ENCODE peak calls at places on chromosomes 2 and 18, in five cellular contexts. V is right cardiac atrium, Z is endodermal cell, N is heart left ventricle, E is MM.1S. A is an unnamed sample.

GRCh38 chr18:75089748-75090327 is 119.1 kb downstream of the PTGR3 start:
- DNase-seq in N (no peak), E (no peak), V (no peak), Z (peak; percentile 53), A (no peak)

GRCh38 chr2:32752205-32752604 is 124.4 kb downstream of the TTC27 start:
- DNase-seq in E (no peak), Z (no peak), V (no peak), N (no peak), A (no peak)

GRCh38 chr18:76461692-76462325 is 33.2 kb downstream of the ZNF516 start:
- DNase-seq in N (no peak), E (no peak), Z (no peak), V (no peak), A (no peak)

GRCh38 chr18:76115580-76115979 is 379.5 kb downstream of the ZNF516 start:
- DNase-seq in V (no peak), N (no peak), Z (no peak), E (no peak), A (no peak)

GRCh38 chr2:7773362-7773973 is 856.3 kb downstream of the RNF144A start:
- DNase-seq in Z (no peak), N (no peak), V (no peak), E (peak; percentile 19), A (no peak)

GRCh38 chr2:52500561-52500960 is 1267.0 kb upstream of the CHAC2 start:
- DNase-seq in E (no peak), V (peak; percentile 21), N (peak; percentile 22), Z (no peak), A (no peak)

GRCh38 chr2:27921880-27922589 is 31.5 kb downstream of the BABAM2 start:
- DNase-seq in E (no peak), N (no peak), V (no peak), Z (no peak), A (no peak)

GRCh38 chr2:235542728-235543125 is 48.9 kb downstream of the AGAP1 start:
- DNase-seq in E (no peak), V (no peak), Z (peak; percentile 86), N (no peak), A (no peak)

GRCh38 chr2:181304011-181304844 is 153.0 kb upstream of the ITGA4 start:
- DNase-seq in N (no peak), Z (no peak), V (no peak), E (peak; percentile 65), A (no peak)

GRCh38 chr2:130864830-130865229 is 28.1 kb downstream of the ARHGEF4 start:
- DNase-seq in E (no peak), V (peak; percentile 70), N (peak; percentile 51), Z (peak; percentile 17), A (no peak)

GRCh38 chr2:191385416-191386160 is 140.4 kb downstream of the MYO1B start:
- DNase-seq in Z (no peak), E (no peak), V (no peak), N (no peak), A (no peak)

GRCh38 chr2:191202881-191203397 is 42.3 kb upstream of the MYO1B start:
- DNase-seq in N (peak; percentile 41), Z (no peak), E (no peak), V (no peak), A (no peak)

GRCh38 chr2:102872388-102872787 is 110.6 kb downstream of the TMEM182 start:
- DNase-seq in V (no peak), E (no peak), Z (no peak), N (no peak), A (no peak)

GRCh38 chr2:157418215-157418614 is 25.7 kb downstream of the CYTIP start:
- DNase-seq in V (no peak), E (no peak), N (no peak), Z (no peak), A (no peak)

GRCh38 chr2:201320257-201320656 is 36.9 kb downstream of the FLACC1 start:
- DNase-seq in V (no peak), N (no peak), E (no peak), Z (no peak), A (no peak)

GRCh38 chr2:147320148-147320547 is 524.7 kb upstream of the ACVR2A start:
- DNase-seq in E (no peak), V (no peak), N (no peak), Z (no peak), A (no peak)

GRCh38 chr2:43005211-43005974 is 213.0 kb upstream of the HAAO start:
- DNase-seq in E (no peak), Z (peak; percentile 40), N (no peak), V (no peak), A (no peak)

GRCh38 chr18:58101291-58101706 is 57.3 kb downstream of the NEDD4L start:
- DNase-seq in Z (peak; percentile 19), V (no peak), N (no peak), E (no peak), A (no peak)

GRCh38 chr2:46915281-46915810 is at the start of gene MCFD2:
- DNase-seq in V (no peak), Z (no peak), E (no peak), N (peak; percentile 66), A (no peak)

GRCh38 chr2:240434728-240435456 is 571 bp upstream of the GPC1 start:
- DNase-seq in V (peak; percentile 98), N (peak; percentile 96), Z (peak; percentile 94), E (peak; percentile 88), A (peak; percentile 57)

GRCh38 chr2:241558532-241559488 is at the start of gene BOK:
- DNase-seq in V (peak; percentile 85), E (no peak), Z (peak; percentile 92), N (peak; percentile 62), A (no peak)

GRCh38 chr2:202418027-202418426 is 41.9 kb downstream of the BMPR2 start:
- DNase-seq in N (no peak), E (no peak), Z (no peak), V (no peak), A (no peak)

GRCh38 chr18:54335638-54336173 is 22.0 kb downstream of the STARD6 start:
- DNase-seq in Z (no peak), V (no peak), E (no peak), N (no peak), A (no peak)

DNA sequence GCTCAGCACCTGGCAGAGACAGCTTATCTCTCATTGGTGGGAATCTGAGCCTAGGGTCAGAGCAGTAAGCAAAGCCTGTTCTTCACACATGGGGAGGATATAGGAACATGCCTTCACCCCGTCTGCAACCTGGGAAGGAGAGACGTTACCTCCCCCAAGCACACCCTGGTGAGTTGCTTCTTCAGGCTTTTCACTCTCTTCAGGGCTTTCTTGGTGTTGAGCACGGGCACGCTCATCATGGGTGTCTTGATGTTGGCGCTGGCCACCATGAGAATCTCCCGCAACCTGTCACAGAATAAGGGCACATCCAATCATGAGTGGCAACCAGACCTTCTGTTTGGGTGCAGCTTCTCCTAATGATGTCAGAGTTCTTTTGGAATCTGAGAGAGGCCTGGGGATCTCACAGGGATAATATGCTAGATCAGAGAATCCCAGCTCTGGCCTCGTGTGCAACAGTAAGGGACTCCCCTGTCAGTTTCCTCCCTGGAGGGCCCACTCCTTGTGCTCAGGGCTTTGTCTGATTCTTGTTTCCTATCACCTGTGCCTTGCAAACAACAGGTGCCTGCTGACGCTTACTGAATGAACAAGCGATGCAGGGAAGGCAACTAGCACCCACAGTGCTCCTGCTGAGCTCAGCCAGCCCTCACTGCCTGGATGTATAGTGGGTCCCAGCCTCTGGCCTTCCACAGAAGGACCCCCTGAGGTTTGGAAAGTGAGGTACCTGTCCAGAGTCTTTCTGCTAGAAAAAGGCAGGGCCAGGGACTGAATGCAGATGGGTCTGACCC is 66.3 kb downstream of the POLR1A start:
- DNase-seq in N (no peak), Z (no peak), V (no peak), E (no peak), A (no peak)
- H3K27ac ChIP-seq in N (no peak overlapping the region), Z (no peak overlapping the region), V (no peak overlapping the region), E (peak overlapping the region; percentile 99), A (no peak overlapping the region)

GRCh38 chr18:78984941-78985784 is 5.5 kb downstream of the SALL3 start:
- DNase-seq in N (no peak), Z (peak; percentile 92), V (no peak), E (no peak), A (no peak)
- H3K4me3 ChIP-seq in N (no peak overlapping the region), Z (peak overlapping the region; percentile 75), V (no peak overlapping the region), E (no peak overlapping the region), A (no peak overlapping the region)

GRCh38 chr18:46099463-46099862 is 1.4 kb upstream of the ATP5F1A start:
- DNase-seq in Z (peak; percentile 45), E (no peak), N (no peak), V (no peak), A (no peak)
- H3K27ac ChIP-seq in Z (no peak overlapping the region), E (no peak overlapping the region), N (no peak overlapping the region), V (no peak overlapping the region), A (no peak overlapping the region)

DNA sequence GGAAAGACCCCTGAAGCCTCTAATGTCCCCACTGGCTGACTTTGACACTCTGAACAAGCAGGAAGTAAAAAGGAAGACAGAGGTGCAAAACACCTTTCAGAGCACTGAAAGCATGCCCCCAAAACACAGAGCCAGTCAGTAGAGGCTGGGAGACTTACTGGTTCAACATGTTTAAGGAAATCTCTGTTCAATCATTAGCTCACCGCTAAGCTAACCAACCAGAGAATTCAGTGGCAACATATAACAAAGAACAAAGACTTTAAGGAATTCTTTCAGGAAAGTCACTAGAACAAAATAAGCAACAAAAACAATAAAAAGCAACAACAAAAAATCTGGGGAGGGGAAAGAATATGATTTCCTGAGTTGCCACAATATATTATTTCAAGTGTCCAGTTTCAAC is 24.1 kb upstream of the RNU4ATAC start:
- DNase-seq in V (no peak), N (no peak), Z (no peak), E (no peak), A (no peak)
- H3K4me3 ChIP-seq in V (no peak overlapping the region), N (no peak overlapping the region), Z (no peak overlapping the region), E (no peak overlapping the region), A (no peak overlapping the region)

GRCh38 chr18:13267517-13267916 is 49.0 kb downstream of the LDLRAD4 start:
- DNase-seq in N (no peak), Z (peak; percentile 40), E (no peak), V (no peak), A (no peak)

GRCh38 chr18:13268035-13268700 is 49.6 kb downstream of the LDLRAD4 start:
- DNase-seq in Z (peak; percentile 89), V (no peak), N (peak; percentile 45), E (no peak), A (no peak)

GRCh38 chr18:13264986-13265900 is 46.7 kb downstream of the LDLRAD4 start:
- DNase-seq in E (no peak), Z (no peak), V (no peak), N (no peak), A (no peak)

GRCh38 chr18:13265901-13266207 is 47.3 kb downstream of the LDLRAD4 start:
- DNase-seq in V (no peak), Z (no peak), E (no peak), N (no peak), A (no peak)

DNA sequence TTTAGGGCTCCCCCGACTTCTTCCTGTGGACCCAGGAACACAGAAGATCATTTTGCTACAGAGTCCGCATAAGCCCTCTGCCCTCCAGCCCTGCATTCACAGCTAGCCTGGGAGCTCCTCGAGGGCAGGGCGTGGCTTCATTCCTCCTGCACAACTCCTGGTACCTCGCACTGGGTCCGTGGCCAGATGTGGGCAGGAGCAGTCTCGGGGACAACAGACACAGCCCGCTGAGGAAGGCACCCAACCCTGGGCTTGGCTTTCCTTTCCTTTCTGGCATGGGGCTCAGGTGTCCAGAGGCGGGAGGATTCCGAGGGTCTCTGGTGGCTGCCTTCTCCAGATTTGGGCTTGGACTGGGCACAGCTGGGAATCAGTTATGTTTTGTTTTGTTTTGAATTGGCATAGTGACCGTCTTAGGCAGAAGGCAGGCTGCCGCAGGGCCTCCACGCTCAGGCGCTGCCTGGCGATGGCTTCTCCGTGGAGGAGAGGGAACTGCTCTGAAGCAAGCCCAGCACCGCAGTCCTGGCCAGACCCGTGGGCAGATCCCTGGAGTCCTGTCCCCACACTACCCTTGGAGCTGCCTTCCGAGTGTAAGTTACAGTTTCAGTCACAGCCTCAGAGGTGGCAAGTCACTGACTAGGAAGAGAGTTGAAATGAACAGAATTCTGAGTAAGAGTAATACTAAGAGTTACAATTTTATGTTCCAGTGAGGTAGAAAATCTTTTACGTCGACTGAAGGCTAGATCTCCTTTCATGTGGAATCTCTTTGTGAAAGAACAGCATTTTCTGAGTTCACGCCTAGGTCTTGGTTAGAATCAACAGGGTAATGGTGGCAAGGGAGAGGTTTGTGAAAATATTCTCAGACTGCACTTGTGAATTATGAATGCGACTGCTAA is 47.9 kb downstream of the LDLRAD4 start:
- DNase-seq in Z (peak; percentile 42), E (no peak), V (peak; percentile 88), N (peak; percentile 64), A (no peak)
- H3K27ac ChIP-seq in Z (peak overlapping the region; percentile 6), E (no peak overlapping the region), V (peak overlapping the region; percentile 79), N (peak overlapping the region; percentile 68), A (peak overlapping the region; percentile 56)